ENCODE peak calls at places on chromosomes 5 and 9, in seven cellular contexts. G, I, M, Z, K, R and D are unnamed samples. For H3K36me3, the result is how much of the 10 kb centered on the place peaks cover.

GRCh38 chr9:96425500-96426169 is 7.5 kb upstream of the ZNF367 start:
- DNase-seq in G (no peak), R (no peak), Z (no peak), K (no peak), M (no peak), I (no peak), D (no peak)

GRCh38 chr5:6616632-6617031 is 16.2 kb downstream of the NSUN2 start:
- DNase-seq in Z (no peak), M (no peak), K (no peak), R (no peak), I (no peak), G (no peak), D (no peak)

GRCh38 chr9:136907011-136907914 is 20.9 kb downstream of the TRAF2 start:
- DNase-seq in Z (no peak), K (no peak), M (no peak), R (no peak), I (no peak), G (no peak), D (no peak)

GRCh38 chr9:78559449-78559885 is 262.5 kb downstream of the PSAT1 start:
- DNase-seq in R (no peak), Z (no peak), G (no peak), M (no peak), I (peak), K (no peak), D (no peak)

GRCh38 chr5:119368238-119368630 is 12.4 kb downstream of the TNFAIP8 start:
- DNase-seq in I (peak), M (no peak), R (no peak), Z (no peak), K (peak), G (no peak), D (no peak)

GRCh38 chr9:136947955-136948510 is 3.0 kb downstream of the C8G start:
- DNase-seq in K (no peak), Z (peak), G (peak), I (peak), M (peak), R (peak), D (peak)

GRCh38 chr9:9177081-9177480 is 1377.5 kb upstream of the DMAC1 start:
- DNase-seq in R (no peak), Z (no peak), K (no peak), I (no peak), M (no peak), G (no peak), D (no peak)

GRCh38 chr9:35277649-35278359 is 116.0 kb downstream of the UNC13B start:
- DNase-seq in Z (no peak), M (no peak), K (peak), I (no peak), G (peak), R (no peak), D (no peak)

GRCh38 chr9:78319197-78320029 is 22.5 kb downstream of the PSAT1 start:
- DNase-seq in Z (no peak), I (no peak), G (no peak), M (no peak), K (no peak), R (no peak), D (no peak)

GRCh38 chr5:98490348-98490747 is 283.1 kb upstream of the RGMB start:
- DNase-seq in I (no peak), K (no peak), Z (no peak), R (no peak), G (no peak), M (no peak), D (no peak)

GRCh38 chr9:36894695-36895310 is 139.3 kb downstream of the PAX5 start:
- DNase-seq in M (no peak), R (no peak), G (no peak), K (no peak), Z (no peak), I (no peak), D (no peak)

GRCh38 chr9:93674580-93675335 is 98.4 kb downstream of the PHF2 start:
- DNase-seq in I (no peak), Z (no peak), G (peak), M (peak), R (peak), K (no peak), D (peak)

GRCh38 chr9:134564431-134565170 is 77.0 kb upstream of the COL5A1 start:
- DNase-seq in Z (no peak), I (peak), K (no peak), G (no peak), R (no peak), M (peak), D (peak)

GRCh38 chr9:23683021-23683431 is 143.0 kb downstream of the ELAVL2 start:
- DNase-seq in G (no peak), K (peak), I (peak), M (no peak), Z (no peak), R (no peak), D (no peak)

GRCh38 chr9:89482950-89483349 is 15.0 kb downstream of the SEMA4D start:
- DNase-seq in K (no peak), M (no peak), I (no peak), G (no peak), Z (no peak), R (no peak), D (no peak)
- H3K36me3 ChIP-seq in K (under half), M (under half), I (under half), G (under half), Z (under half), R (under half), D (under half)

DNA sequence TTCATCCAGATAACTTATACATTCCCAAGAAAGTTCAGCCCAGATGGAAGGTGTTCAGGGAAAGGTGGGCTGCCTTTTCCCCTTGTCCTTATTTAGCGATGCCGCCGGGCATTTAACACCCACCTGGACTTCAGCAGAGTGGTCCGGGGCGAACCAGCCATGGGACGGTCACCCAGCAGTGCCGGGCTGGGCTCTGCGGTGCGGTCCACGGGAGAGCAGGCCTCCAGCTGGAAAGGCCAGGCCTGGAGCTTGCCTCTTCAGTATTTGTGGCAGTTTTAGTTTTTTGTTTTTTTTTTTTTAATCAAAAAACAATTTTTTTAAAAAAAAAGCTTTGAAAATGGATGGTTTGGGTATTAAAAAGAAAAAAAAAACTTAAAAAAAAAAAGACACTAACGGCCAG is 4.0 kb upstream of the PHYHD1 start:
- DNase-seq in G (no peak), R (no peak), K (no peak), I (no peak), M (no peak), Z (no peak), D (no peak)
- H3K4me3 ChIP-seq in G (no peak), R (no peak), K (no peak), I (no peak), M (peak), Z (no peak), D (no peak)

GRCh38 chr5:176530983-176531901 is 6.0 kb downstream of the RNF44 start:
- DNase-seq in M (peak), I (no peak), R (no peak), Z (no peak), G (no peak), K (no peak), D (no peak)
- H3K36me3 ChIP-seq in M (under half), I (under half), R (under half), Z (under half), G (under half), K (under half), D (half or more)

DNA sequence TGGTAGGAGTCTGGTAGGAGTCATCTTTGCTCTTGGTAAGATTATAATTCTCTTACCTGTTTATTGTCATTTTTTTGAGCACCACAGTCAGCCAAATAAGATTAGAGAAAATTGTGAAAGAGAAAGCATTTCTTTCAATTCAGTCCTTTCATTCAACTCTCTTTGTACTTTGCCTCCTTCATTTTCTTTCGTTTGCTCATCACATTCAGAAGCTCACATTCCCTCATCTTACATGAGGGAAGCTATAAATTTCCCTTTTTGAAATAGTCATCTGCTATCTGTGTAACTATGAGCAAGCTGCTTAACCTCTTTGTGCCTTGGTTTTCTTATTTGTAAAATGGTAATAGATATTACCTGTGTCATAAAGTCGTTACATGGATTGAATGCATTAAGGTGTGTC is 41.4 kb downstream of the PAM start:
- DNase-seq in Z (no peak), G (no peak), I (no peak), R (no peak), M (no peak), K (no peak), D (no peak)
- H3K4me3 ChIP-seq in Z (no peak), G (no peak), I (no peak), R (no peak), M (no peak), K (no peak), D (no peak)

GRCh38 chr9:114364123-114364522 is 23.7 kb downstream of the AKNA start:
- DNase-seq in Z (no peak), R (no peak), M (no peak), I (peak), G (no peak), K (no peak), D (no peak)
- H3K36me3 ChIP-seq in Z (under half), R (under half), M (under half), I (under half), G (half or more), K (under half), D (half or more)

GRCh38 chr5:67536892-67537291 is 340.3 kb upstream of the CD180 start:
- DNase-seq in I (no peak), K (peak), M (no peak), Z (no peak), R (no peak), G (no peak), D (no peak)

GRCh38 chr5:67541869-67542268 is 345.3 kb upstream of the CD180 start:
- DNase-seq in G (no peak), M (no peak), I (no peak), K (no peak), R (no peak), Z (no peak), D (no peak)

GRCh38 chr5:67538855-67539506 is 342.4 kb upstream of the CD180 start:
- DNase-seq in R (no peak), M (no peak), Z (no peak), G (no peak), I (no peak), K (no peak), D (no peak)

GRCh38 chr5:67538343-67538670 is 341.7 kb upstream of the CD180 start:
- DNase-seq in K (no peak), Z (no peak), M (peak), I (no peak), R (no peak), G (no peak), D (no peak)

DNA sequence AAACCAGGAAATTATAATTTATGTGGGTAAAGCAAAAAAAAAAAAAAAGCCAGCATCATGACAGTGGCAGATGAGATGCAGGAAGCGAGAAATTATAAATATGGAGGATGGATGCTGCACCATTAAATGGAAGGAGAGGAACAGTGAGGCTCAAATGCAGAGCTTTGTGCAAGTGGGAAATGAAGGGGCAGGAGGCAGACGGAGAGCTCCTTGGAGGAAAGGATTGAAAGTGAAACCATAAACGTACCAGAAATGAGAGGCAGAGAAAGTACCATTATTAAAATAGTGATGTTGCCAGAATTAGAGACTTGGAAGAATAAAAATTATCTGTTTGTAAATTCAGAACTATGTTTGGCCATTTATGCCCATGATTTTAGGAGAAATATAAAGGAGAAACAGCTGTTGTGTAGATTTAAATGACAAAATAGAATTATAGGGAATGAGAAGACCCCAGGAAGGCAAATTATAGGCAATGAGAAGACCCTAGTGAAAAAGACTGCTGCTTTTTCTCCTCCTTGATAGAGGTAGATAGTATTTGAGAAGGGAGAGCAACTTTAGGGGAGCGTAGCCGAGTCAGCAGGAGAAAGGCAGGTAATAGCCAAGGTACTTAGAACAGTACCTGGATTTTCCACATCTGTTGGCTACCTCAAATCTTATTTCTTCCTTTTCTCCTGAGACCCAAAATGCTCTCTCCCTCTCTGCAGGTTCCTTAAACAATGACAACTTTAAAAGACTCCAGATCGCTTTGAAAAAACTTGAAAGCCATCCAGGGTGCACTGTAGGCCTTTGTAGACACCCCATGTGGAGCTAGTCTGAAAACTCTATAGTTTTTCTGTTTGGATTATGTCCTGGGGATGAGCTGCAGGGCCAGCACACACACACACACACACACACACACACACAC is 341.1 kb upstream of the CD180 start:
- DNase-seq in I (no peak), G (no peak), R (no peak), Z (no peak), K (peak), M (no peak), D (no peak)
- H3K4me3 ChIP-seq in I (no peak), G (peak), R (no peak), Z (no peak), K (no peak), M (peak), D (peak)

GRCh38 chr5:171413153-171413910 is 6.1 kb upstream of the FGF18 start:
- DNase-seq in G (no peak), Z (no peak), R (no peak), I (peak), M (no peak), K (no peak), D (no peak)

GRCh38 chr5:171405615-171406014 is 13.8 kb upstream of the FGF18 start:
- DNase-seq in R (no peak), I (no peak), G (no peak), Z (no peak), M (no peak), K (no peak), D (no peak)

GRCh38 chr5:171412186-171412585 is 7.3 kb upstream of the FGF18 start:
- DNase-seq in R (no peak), I (no peak), G (no peak), Z (no peak), M (no peak), K (no peak), D (no peak)

GRCh38 chr5:171407234-171407633 is 12.2 kb upstream of the FGF18 start:
- DNase-seq in M (no peak), I (no peak), R (no peak), K (no peak), G (no peak), Z (no peak), D (no peak)

DNA sequence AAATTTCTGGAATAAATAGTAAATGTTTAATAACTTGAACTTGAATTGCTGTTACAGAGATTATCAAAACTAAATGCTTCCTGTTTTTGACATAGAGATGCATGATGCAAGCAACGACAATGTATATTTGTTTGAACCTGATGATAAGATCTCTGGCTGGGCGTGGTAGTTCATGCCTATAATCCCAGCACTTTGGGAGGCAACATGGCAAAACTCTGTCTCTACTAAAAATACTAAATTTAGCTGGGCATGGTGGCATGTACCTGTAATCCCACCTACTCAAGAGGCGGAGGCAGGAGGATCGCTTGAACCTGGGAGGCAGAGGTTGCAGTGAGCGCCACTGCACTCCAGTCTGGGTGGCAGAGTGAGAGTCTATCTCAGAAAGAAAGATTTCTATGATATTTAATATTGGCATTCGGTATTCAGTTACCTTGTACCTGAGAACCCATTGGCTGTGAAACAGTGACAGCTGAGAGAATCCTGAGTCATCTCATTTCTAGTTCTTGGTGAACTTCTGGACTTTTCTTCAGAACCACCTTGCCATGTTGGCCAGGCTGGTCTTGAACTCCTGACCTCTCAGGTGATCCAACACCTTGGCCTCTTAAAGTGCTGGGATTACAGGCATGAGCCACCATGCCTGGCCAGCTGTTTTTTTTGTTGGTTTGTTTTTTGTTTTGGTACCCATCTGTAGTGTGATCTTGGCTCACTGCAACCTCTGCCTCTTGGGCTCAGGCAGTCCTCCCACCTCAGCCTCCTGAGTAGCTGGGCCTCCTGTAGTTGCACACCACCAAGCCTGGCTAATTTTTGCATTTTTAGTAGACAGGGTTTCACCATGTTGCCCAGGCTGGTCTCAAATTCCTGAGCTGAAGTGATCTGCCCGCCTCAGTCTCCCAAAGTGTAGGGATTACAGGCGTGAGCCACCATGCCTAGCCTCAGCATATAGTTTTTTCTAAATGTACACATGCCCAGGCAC is 10.0 kb upstream of the FGF18 start:
- DNase-seq in R (no peak), Z (no peak), I (no peak), M (no peak), G (no peak), K (no peak), D (no peak)
- H3K36me3 ChIP-seq in R (under half), Z (half or more), I (half or more), M (under half), G (half or more), K (half or more), D (half or more)